ENCODE peak calls at places on chromosomes 3 and 15, in eight cellular contexts. X is spleen, J is GM12878, G is esophagus muscularis mucosa, V is transverse colon, B is upper lobe of left lung, R is HL-60, F is SK-N-SH. P is an unnamed sample.

GRCh38 chr15:77456746-77457618 is 36.3 kb downstream of the HMG20A start:
- DNase-seq in B (no peak), X (no peak), J (no peak), V (no peak), F (no peak), R (no peak), G (no peak), P (no peak)

GRCh38 chr3:95184038-95184437 is 1121.2 kb downstream of the NSUN3 start:
- DNase-seq in J (no peak), G (no peak), R (no peak), B (no peak), F (no peak), V (no peak), X (no peak), P (no peak)

GRCh38 chr15:101613130-101614000 is 38.8 kb downstream of the TM2D3 start:
- DNase-seq in V (peak), G (no peak), B (peak), F (peak), J (no peak), R (no peak), X (no peak), P (peak)

GRCh38 chr3:170598091-170598502 is 12.2 kb upstream of the SLC7A14 start:
- DNase-seq in F (peak), G (no peak), V (no peak), X (no peak), B (no peak), J (no peak), R (no peak), P (no peak)

GRCh38 chr3:195580733-195581443 is 2.9 kb downstream of the APOD start:
- DNase-seq in B (no peak), F (no peak), J (no peak), R (no peak), G (no peak), V (no peak), X (no peak), P (no peak)

GRCh38 chr15:65773386-65774111 is 18.5 kb downstream of the DENND4A start:
- DNase-seq in F (no peak), J (peak), R (no peak), G (no peak), X (no peak), B (no peak), V (peak), P (no peak)

GRCh38 chr3:43870110-43870509 is 179.4 kb downstream of the ABHD5 start:
- DNase-seq in X (peak), R (no peak), V (no peak), B (no peak), G (peak), F (no peak), J (no peak), P (no peak)

GRCh38 chr3:177050466-177051237 is 146.6 kb downstream of the TBL1XR1 start:
- DNase-seq in B (no peak), R (no peak), G (no peak), J (no peak), F (peak), V (no peak), X (no peak), P (no peak)

GRCh38 chr3:17632401-17633100 is 109.9 kb downstream of the TBC1D5 start:
- DNase-seq in B (peak), V (no peak), R (peak), F (no peak), X (no peak), G (no peak), J (no peak), P (no peak)

GRCh38 chr15:73584699-73585420 is 48.3 kb downstream of the NPTN start:
- DNase-seq in V (no peak), G (no peak), F (no peak), J (no peak), R (no peak), B (no peak), X (no peak), P (no peak)

GRCh38 chr3:136042608-136043221 is 77.2 kb downstream of the PPP2R3A start:
- DNase-seq in R (no peak), J (no peak), V (no peak), B (no peak), G (no peak), F (peak), X (no peak), P (no peak)

GRCh38 chr3:188243124-188243795 is 89.3 kb downstream of the LPP start:
- DNase-seq in V (no peak), B (no peak), J (no peak), X (no peak), R (no peak), G (no peak), F (no peak), P (no peak)

GRCh38 chr15:39787479-39787878 is 4.8 kb upstream of the FSIP1 start:
- DNase-seq in J (no peak), F (no peak), B (no peak), G (no peak), R (no peak), X (no peak), V (no peak), P (no peak)

GRCh38 chr3:70392227-70392626 is 79.8 kb upstream of the MDFIC2 start:
- DNase-seq in B (no peak), X (no peak), G (no peak), F (no peak), R (no peak), J (no peak), V (no peak), P (no peak)

GRCh38 chr3:47685037-47685436 is 96.7 kb downstream of the SMARCC1 start:
- DNase-seq in V (no peak), G (no peak), J (no peak), X (no peak), R (no peak), F (no peak), B (no peak), P (no peak)

GRCh38 chr15:84831028-84831427 is 13.9 kb downstream of the ALPK3 start:
- DNase-seq in F (no peak), B (no peak), J (no peak), V (no peak), X (no peak), G (no peak), R (no peak), P (no peak)

GRCh38 chr15:68749365-68750141 is 71.1 kb downstream of the ANP32A start:
- DNase-seq in B (no peak), G (no peak), V (no peak), X (no peak), J (no peak), R (no peak), F (peak), P (no peak)

GRCh38 chr3:172040976-172041963 is 1.9 kb downstream of the FNDC3B start:
- DNase-seq in J (no peak), F (peak), G (no peak), X (no peak), R (no peak), V (peak), B (no peak), P (no peak)

GRCh38 chr3:50242778-50243551 is 7.0 kb downstream of the GNAI2 start:
- DNase-seq in V (peak), R (peak), F (no peak), J (no peak), G (peak), X (peak), B (peak), P (peak)

GRCh38 chr3:12483872-12484197 is 445 bp upstream of the TSEN2 start:
- DNase-seq in G (no peak), R (no peak), F (no peak), B (no peak), V (no peak), J (no peak), X (peak), P (no peak)

GRCh38 chr3:128794067-128794768 is 68.2 kb downstream of the RAB7A start:
- DNase-seq in X (no peak), R (peak), F (no peak), V (no peak), J (no peak), B (no peak), G (no peak), P (no peak)

GRCh38 chr3:119395923-119396358 is 67.5 kb downstream of the TMEM39A start:
- DNase-seq in G (no peak), V (no peak), J (peak), X (no peak), B (no peak), R (no peak), F (no peak), P (no peak)

GRCh38 chr3:102454101-102454625 is 19.3 kb downstream of the ZPLD1 start:
- DNase-seq in B (no peak), G (no peak), X (no peak), J (no peak), F (no peak), R (no peak), V (no peak), P (no peak)

DNA sequence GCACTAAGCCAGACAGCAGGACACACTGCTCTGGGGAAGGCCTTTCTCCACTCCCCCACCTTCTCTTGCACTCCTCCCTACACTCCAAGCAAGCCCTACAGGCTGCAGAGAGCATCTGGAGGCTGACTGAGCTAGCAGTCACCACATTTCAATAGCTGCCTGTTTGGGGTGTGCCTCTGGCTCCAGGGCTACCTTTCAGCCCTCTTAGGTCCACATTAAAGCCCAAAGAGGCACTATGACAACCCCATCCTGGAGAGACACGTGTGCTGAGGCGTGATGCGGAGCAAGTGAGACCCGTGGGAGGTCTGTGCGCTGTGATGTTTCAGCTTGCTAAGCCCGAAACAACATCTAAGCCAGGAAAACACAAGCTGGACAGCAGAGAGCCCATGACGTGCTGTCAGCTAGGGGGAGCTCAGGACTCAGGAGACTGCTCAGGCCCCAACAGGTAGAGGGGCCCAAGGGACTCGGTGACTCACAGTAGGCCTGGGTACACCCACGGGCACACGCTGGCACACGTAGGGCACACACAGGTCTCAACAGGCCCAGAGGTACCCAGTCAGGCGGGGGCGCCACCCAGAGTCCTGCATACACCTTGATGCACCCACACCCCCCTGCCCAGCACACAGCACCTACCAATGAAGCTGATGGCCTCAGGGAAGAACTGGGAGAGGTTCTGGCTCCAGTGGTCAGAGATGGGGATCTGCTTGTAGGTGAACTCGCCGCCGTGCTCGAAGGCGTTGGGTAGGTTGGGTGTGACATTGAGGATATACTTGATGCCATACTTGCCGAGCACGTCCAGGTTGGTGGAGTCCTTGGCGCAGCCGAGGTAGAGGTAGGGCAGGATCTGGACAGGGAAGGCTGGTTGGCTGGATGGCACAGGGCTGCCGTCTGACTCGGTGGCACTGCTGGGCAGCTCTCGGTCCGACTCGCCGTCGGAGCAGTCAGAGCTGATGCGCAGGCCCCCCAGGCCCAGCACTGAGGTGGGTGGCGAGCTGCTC is 2.8 kb downstream of the DUSP7 start:
- DNase-seq in X (peak), B (peak), R (peak), J (peak), V (no peak), G (no peak), F (no peak), P (no peak)
- TF ChIP-seq CTCF in X (peak), B (no peak), R (peak), J (peak), V (no peak), G (peak), F (peak), P (no peak)

GRCh38 chr3:192916455-192917257 is 1.0 kb downstream of the MB21D2 start:
- DNase-seq in V (peak), J (no peak), B (peak), R (no peak), X (peak), G (peak), F (peak), P (peak)
- TF ChIP-seq POLR2AphosphoS5 in V (no peak), J (no peak), B (peak), R (no peak), X (no peak), G (peak), F (no peak), P (peak)

DNA sequence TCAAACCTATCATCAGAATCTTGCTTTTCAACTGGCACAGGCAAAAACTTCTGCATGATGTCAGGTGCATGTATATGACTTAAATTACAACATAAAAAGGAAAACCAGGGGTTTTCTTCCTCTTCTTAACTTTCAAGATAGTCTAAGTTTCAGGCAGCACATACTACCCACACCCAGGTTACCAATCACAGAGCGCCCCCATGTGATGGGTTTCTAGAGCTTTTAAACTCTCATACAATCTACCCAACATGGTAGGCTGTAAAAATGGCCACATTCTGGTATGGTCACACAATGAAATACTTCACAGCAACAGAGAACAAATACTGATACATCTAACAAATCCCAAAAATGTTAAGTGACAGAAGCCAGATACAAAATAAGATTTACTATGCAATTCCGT is 7.4 kb downstream of the MESD start:
- DNase-seq in G (no peak), F (no peak), J (no peak), X (no peak), V (no peak), R (no peak), B (no peak), P (no peak)
- TF ChIP-seq CTCF in G (no peak), F (no peak), J (peak), X (no peak), V (no peak), R (no peak), B (no peak), P (no peak)

GRCh38 chr3:110550511-110550910 is 521.1 kb upstream of the NECTIN3 start:
- DNase-seq in X (no peak), J (no peak), V (no peak), B (no peak), F (no peak), R (no peak), G (no peak), P (no peak)
- TF ChIP-seq POLR2AphosphoS5 in X (no peak), J (no peak), V (no peak), B (no peak), F (no peak), R (no peak), G (no peak), P (no peak)